ENCODE peak calls at places on chromosome 6, in seven cellular contexts. P is PC-3, E is astrocyte of the spinal cord, I is Caco-2, N is left ventricle myocardium inferior, D is transverse colon, Y is A549. J is an unnamed sample.
A peak's percentile ranks its signal among the peaks of the same experiment; 100 is the strongest.

GRCh38 chr6:131646249-131646670 is 9.2 kb downstream of the ENPP3 start:
- DNase-seq in I (no peak), D (no peak), P (no peak), N (no peak), Y (no peak), E (no peak), J (no peak)

GRCh38 chr6:9467746-9468145 is 947.1 kb downstream of the TFAP2A start:
- DNase-seq in N (no peak), P (peak; percentile 18), E (peak; percentile 36), D (no peak), I (no peak), Y (peak; percentile 59), J (no peak)

GRCh38 chr6:127026247-127026646 is 92.2 kb upstream of the RSPO3 start:
- DNase-seq in D (no peak), N (no peak), I (no peak), Y (peak; percentile 61), P (peak; percentile 79), E (peak; percentile 15), J (no peak)

GRCh38 chr6:138647006-138647405 is 126.6 kb upstream of the CCDC28A start:
- DNase-seq in P (no peak), D (no peak), I (no peak), E (peak; percentile 73), Y (no peak), N (no peak), J (no peak)

GRCh38 chr6:4388675-4389074 is 253.3 kb upstream of the ECI2 start:
- DNase-seq in D (no peak), P (no peak), I (no peak), E (no peak), N (no peak), Y (no peak), J (no peak)

GRCh38 chr6:147765541-147765940 is 257.1 kb downstream of the SAMD5 start:
- DNase-seq in I (no peak), Y (no peak), E (no peak), N (no peak), P (no peak), D (no peak), J (no peak)

GRCh38 chr6:136410201-136411027 is 120.8 kb upstream of the BCLAF1 start:
- DNase-seq in E (peak; percentile 44), P (no peak), N (no peak), Y (no peak), I (no peak), D (no peak), J (no peak)

GRCh38 chr6:159692303-159693127 is 526 bp downstream of the SOD2 start:
- DNase-seq in P (peak; percentile 36), N (peak; percentile 41), Y (peak; percentile 51), D (peak; percentile 71), E (peak; percentile 44), I (peak; percentile 49), J (peak; percentile 51)

GRCh38 chr6:155481215-155481614 is 25.6 kb upstream of the NOX3 start:
- DNase-seq in N (no peak), I (no peak), E (peak; percentile 25), Y (no peak), D (no peak), P (no peak), J (no peak)

GRCh38 chr6:4774715-4775590 is 1.3 kb upstream of the CDYL start:
- DNase-seq in E (no peak), P (no peak), N (peak; percentile 22), D (peak; percentile 44), I (peak; percentile 44), Y (no peak), J (no peak)

GRCh38 chr6:3455490-3456394 is 1.1 kb downstream of the SLC22A23 start:
- DNase-seq in P (no peak), E (no peak), Y (peak; percentile 9), D (peak; percentile 51), N (no peak), I (no peak), J (peak; percentile 26)

GRCh38 chr6:73832313-73832712 is 136.3 kb downstream of the CD109 start:
- DNase-seq in Y (no peak), E (no peak), N (no peak), P (no peak), I (no peak), D (no peak), J (no peak)

GRCh38 chr6:44608175-44608574 is 220.7 kb downstream of the CDC5L start:
- DNase-seq in Y (no peak), I (no peak), E (no peak), D (no peak), N (no peak), P (no peak), J (no peak)

GRCh38 chr6:143375022-143375585 is 75.4 kb downstream of the ADAT2 start:
- DNase-seq in Y (no peak), I (no peak), D (no peak), E (no peak), P (no peak), N (no peak), J (no peak)

GRCh38 chr6:137265574-137265973 is 46.4 kb upstream of the IFNGR1 start:
- DNase-seq in Y (no peak), I (no peak), D (no peak), P (no peak), E (no peak), N (no peak), J (no peak)

GRCh38 chr6:44074383-44075136 is 52.7 kb downstream of the MRPL14 start:
- DNase-seq in E (peak; percentile 82), D (peak; percentile 64), I (peak; percentile 65), Y (peak; percentile 67), N (peak; percentile 84), P (peak; percentile 86), J (peak; percentile 73)

GRCh38 chr6:29938746-29939508 is 3.4 kb upstream of the HLA-A start:
- DNase-seq in I (no peak), Y (no peak), P (no peak), D (no peak), E (no peak), N (no peak), J (no peak)

GRCh38 chr6:29375191-29375590 is at the start of gene OR12D3:
- DNase-seq in E (no peak), P (no peak), D (no peak), Y (no peak), N (no peak), I (no peak), J (no peak)

GRCh38 chr6:95087394-95088097 is 489.8 kb upstream of the MANEA start:
- DNase-seq in N (no peak), D (no peak), P (peak; percentile 71), E (peak; percentile 95), I (no peak), Y (no peak), J (peak; percentile 38)

GRCh38 chr6:24152014-24152413 is 26.0 kb downstream of the NRSN1 start:
- DNase-seq in E (no peak), P (no peak), D (no peak), Y (no peak), I (no peak), N (no peak), J (no peak)

GRCh38 chr6:108368431-108369030 is 73.7 kb downstream of the AFG1L start:
- DNase-seq in Y (no peak), D (no peak), N (no peak), I (no peak), E (no peak), P (no peak), J (no peak)

GRCh38 chr6:30061766-30062458 is 847 bp downstream of the POLR1H start:
- DNase-seq in Y (no peak), P (peak; percentile 44), D (peak; percentile 45), I (no peak), E (peak; percentile 29), N (no peak), J (no peak)

GRCh38 chr6:55886185-55886836 is 10.9 kb upstream of the BMP5 start:
- DNase-seq in Y (no peak), N (no peak), D (no peak), E (peak; percentile 44), P (peak; percentile 69), I (no peak), J (no peak)

GRCh38 chr6:17392978-17393334 is 439 bp upstream of the CAP2 start:
- DNase-seq in I (no peak), P (peak; percentile 7), Y (no peak), D (no peak), N (no peak), E (no peak), J (no peak)

GRCh38 chr6:138690975-138691594 is 82.5 kb upstream of the CCDC28A start:
- DNase-seq in D (no peak), P (no peak), E (no peak), N (no peak), Y (no peak), I (no peak), J (no peak)

GRCh38 chr6:47319382-47319781 is 9.7 kb upstream of the TNFRSF21 start:
- DNase-seq in E (no peak), Y (no peak), P (no peak), I (no peak), D (no peak), N (no peak), J (no peak)

GRCh38 chr6:51027283-51028065 is 208.8 kb downstream of the TFAP2B start:
- DNase-seq in Y (no peak), E (no peak), N (no peak), P (peak; percentile 24), D (no peak), I (no peak), J (no peak)

GRCh38 chr6:166097914-166098522 is 69.6 kb downstream of the TBXT start:
- DNase-seq in D (peak; percentile 69), I (no peak), P (peak; percentile 46), E (peak; percentile 84), Y (peak; percentile 87), N (peak; percentile 78), J (peak; percentile 74)
- TF ChIP-seq CTCF in D (peak; percentile 74), I (peak; percentile 59), P (peak; percentile 72), E (peak; percentile 99), Y (peak; percentile 81), N (peak; percentile 93), J (peak; percentile 83)

GRCh38 chr6:15504040-15504491 is 158.8 kb downstream of the DTNBP1 start:
- DNase-seq in N (peak; percentile 78), Y (no peak), I (no peak), E (peak; percentile 55), P (no peak), D (peak; percentile 16), J (peak; percentile 57)
- TF ChIP-seq CTCF in N (peak; percentile 50), Y (no peak), I (no peak), E (peak; percentile 38), P (no peak), D (no peak), J (peak; percentile 9)

GRCh38 chr6:53064726-53065265 is 408 bp upstream of the FBXO9 start:
- DNase-seq in N (peak; percentile 97), Y (peak; percentile 96), I (peak; percentile 95), P (peak; percentile 98), D (peak; percentile 98), E (peak; percentile 99), J (peak; percentile 94)
- TF ChIP-seq CTCF in N (peak; percentile 36), Y (no peak), I (no peak), P (no peak), D (peak; percentile 45), E (peak; percentile 0), J (no peak)

DNA sequence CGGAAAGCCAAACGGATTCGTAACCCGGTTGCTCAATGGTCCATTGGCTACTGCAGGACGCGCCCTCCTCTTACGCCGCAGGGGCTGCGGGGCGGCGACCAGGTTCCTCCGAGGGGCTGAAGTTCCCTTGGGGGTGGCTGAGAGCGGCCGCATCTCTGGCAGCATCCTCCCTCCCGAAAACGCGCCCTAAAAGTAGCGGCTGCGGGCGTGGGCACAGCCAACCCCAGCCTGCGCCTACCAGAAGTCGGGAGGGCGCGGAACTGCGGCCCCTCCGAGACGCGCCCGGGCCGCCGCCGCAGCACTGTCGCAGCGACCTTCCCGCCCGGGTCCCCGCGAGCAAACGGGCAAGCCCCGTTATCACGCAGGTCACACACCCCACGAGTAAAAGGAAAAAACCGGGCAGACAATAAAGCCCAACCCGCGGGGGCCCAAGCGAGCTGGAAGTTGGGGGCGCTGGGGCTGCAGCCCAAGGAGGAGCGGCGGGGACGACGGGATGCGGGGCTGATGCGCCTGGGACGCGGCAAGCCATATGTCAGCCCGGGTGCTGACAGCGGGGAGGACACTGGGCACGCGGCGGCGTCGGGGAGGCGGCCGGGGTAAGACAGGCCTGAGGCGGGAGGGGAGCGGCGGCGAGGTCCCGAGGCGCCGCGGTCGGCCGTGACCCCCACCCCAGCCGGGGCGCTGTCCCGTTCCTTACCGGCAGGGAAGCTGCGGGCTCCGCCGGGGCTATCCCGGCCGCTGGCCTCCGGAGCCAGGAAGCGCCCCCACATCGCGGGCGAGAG is 700 bp downstream of the CEP85L start:
- DNase-seq in P (peak; percentile 34), I (peak; percentile 36), Y (peak; percentile 35), E (peak; percentile 58), N (peak; percentile 53), D (peak; percentile 44), J (peak; percentile 33)
- TF ChIP-seq CTCF in P (no peak), I (no peak), Y (no peak), E (peak; percentile 4), N (peak; percentile 44), D (no peak), J (no peak)

J was measured in heart right ventricle.